ENCODE peak calls at places on chromosome 3, in six cellular contexts. One of them, this sample, is unnamed.
A peak's percentile ranks its signal among the peaks of the same experiment; 100 is the strongest.

GRCh38 chr3:45994661-45995369 is 809 bp downstream of the FYCO1 start:
- DNase-seq in upper lobe of left lung: no peak
- DNase-seq in A549: no peak
- DNase-seq in K562: peak; percentile 76
- DNase-seq in tibial nerve: no peak
- DNase-seq in SK-N-SH: peak; percentile 59
- DNase-seq in this sample: no peak

GRCh38 chr3:23740517-23741402 is 65.0 kb upstream of the UBE2E1 start:
- DNase-seq in upper lobe of left lung: no peak
- DNase-seq in A549: peak; percentile 95
- DNase-seq in K562: no peak
- DNase-seq in tibial nerve: no peak
- DNase-seq in SK-N-SH: no peak
- DNase-seq in this sample: no peak

GRCh38 chr3:107975529-107976203 is 115.2 kb downstream of the CD47 start:
- DNase-seq in upper lobe of left lung: no peak
- DNase-seq in A549: no peak
- DNase-seq in K562: no peak
- DNase-seq in tibial nerve: no peak
- DNase-seq in SK-N-SH: no peak
- DNase-seq in this sample: no peak

GRCh38 chr3:53513556-53514190 is 19.3 kb downstream of the CACNA1D start:
- DNase-seq in upper lobe of left lung: no peak
- DNase-seq in A549: peak; percentile 36
- DNase-seq in K562: no peak
- DNase-seq in tibial nerve: no peak
- DNase-seq in SK-N-SH: no peak
- DNase-seq in this sample: no peak

GRCh38 chr3:8840556-8840955 is 71.1 kb upstream of the OXTR start:
- DNase-seq in upper lobe of left lung: no peak
- DNase-seq in A549: peak; percentile 45
- DNase-seq in K562: no peak
- DNase-seq in tibial nerve: no peak
- DNase-seq in SK-N-SH: no peak
- DNase-seq in this sample: no peak

GRCh38 chr3:150238995-150239612 is 169.0 kb upstream of the TSC22D2 start:
- DNase-seq in upper lobe of left lung: no peak
- DNase-seq in A549: peak; percentile 68
- DNase-seq in K562: no peak
- DNase-seq in tibial nerve: no peak
- DNase-seq in SK-N-SH: no peak
- DNase-seq in this sample: no peak

GRCh38 chr3:183937601-183938286 is 53.1 kb upstream of the PARL start:
- DNase-seq in upper lobe of left lung: no peak
- DNase-seq in A549: no peak
- DNase-seq in K562: no peak
- DNase-seq in tibial nerve: no peak
- DNase-seq in SK-N-SH: no peak
- DNase-seq in this sample: no peak

GRCh38 chr3:13079510-13079909 is 6.3 kb upstream of the IQSEC1 start:
- DNase-seq in upper lobe of left lung: no peak
- DNase-seq in A549: no peak
- DNase-seq in K562: no peak
- DNase-seq in tibial nerve: no peak
- DNase-seq in SK-N-SH: no peak
- DNase-seq in this sample: no peak

GRCh38 chr3:187139126-187139894 is at the start of gene RPL39L:
- DNase-seq in upper lobe of left lung: peak; percentile 97
- DNase-seq in A549: peak; percentile 87
- DNase-seq in K562: peak; percentile 95
- DNase-seq in tibial nerve: peak; percentile 67
- DNase-seq in SK-N-SH: peak; percentile 96
- DNase-seq in this sample: peak; percentile 64

GRCh38 chr3:9124725-9125124 is 124.7 kb downstream of the SRGAP3 start:
- DNase-seq in upper lobe of left lung: peak; percentile 49
- DNase-seq in A549: no peak
- DNase-seq in K562: no peak
- DNase-seq in tibial nerve: no peak
- DNase-seq in SK-N-SH: no peak
- DNase-seq in this sample: no peak

GRCh38 chr3:168615489-168616020 is 519.8 kb upstream of the GOLIM4 start:
- DNase-seq in upper lobe of left lung: no peak
- DNase-seq in A549: no peak
- DNase-seq in K562: no peak
- DNase-seq in tibial nerve: no peak
- DNase-seq in SK-N-SH: no peak
- DNase-seq in this sample: no peak

DNA sequence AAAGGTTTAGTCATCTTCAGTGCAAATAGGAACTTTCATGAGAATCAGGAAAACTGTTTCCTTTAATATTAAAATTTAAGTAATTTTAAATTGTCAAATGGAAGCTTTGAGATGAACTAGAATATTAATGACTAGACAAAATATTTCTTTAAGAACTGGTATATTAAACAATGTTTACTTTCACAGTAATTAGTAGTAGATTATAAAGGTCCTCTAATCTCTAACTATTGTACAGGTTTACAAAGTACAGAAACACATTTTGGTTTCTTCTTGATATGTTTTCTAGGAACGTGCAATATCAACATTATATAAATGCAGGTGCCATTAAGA is 138.9 kb downstream of the CLASP2 start:
- DNase-seq in upper lobe of left lung: no peak
- DNase-seq in A549: no peak
- DNase-seq in K562: no peak
- DNase-seq in tibial nerve: no peak
- DNase-seq in SK-N-SH: no peak
- DNase-seq in this sample: no peak
- TF ChIP-seq CTCF in upper lobe of left lung: no peak
- TF ChIP-seq CTCF in A549: no peak
- TF ChIP-seq CTCF in K562: no peak
- TF ChIP-seq CTCF in tibial nerve: no peak
- TF ChIP-seq CTCF in SK-N-SH: no peak
- TF ChIP-seq CTCF in this sample: no peak

GRCh38 chr3:36909666-36910065 is 35.2 kb downstream of the TRANK1 start:
- DNase-seq in upper lobe of left lung: no peak
- DNase-seq in A549: no peak
- DNase-seq in K562: no peak
- DNase-seq in tibial nerve: no peak
- DNase-seq in SK-N-SH: no peak
- DNase-seq in this sample: no peak

GRCh38 chr3:36909181-36909580 is 35.7 kb downstream of the TRANK1 start:
- DNase-seq in upper lobe of left lung: no peak
- DNase-seq in A549: no peak
- DNase-seq in K562: no peak
- DNase-seq in tibial nerve: no peak
- DNase-seq in SK-N-SH: no peak
- DNase-seq in this sample: no peak

GRCh38 chr3:36907911-36908646 is 36.8 kb downstream of the TRANK1 start:
- DNase-seq in upper lobe of left lung: no peak
- DNase-seq in A549: peak; percentile 66
- DNase-seq in K562: no peak
- DNase-seq in tibial nerve: peak; percentile 22
- DNase-seq in SK-N-SH: no peak
- DNase-seq in this sample: peak; percentile 46

GRCh38 chr3:36908647-36909180 is 36.1 kb downstream of the TRANK1 start:
- DNase-seq in upper lobe of left lung: no peak
- DNase-seq in A549: no peak
- DNase-seq in K562: no peak
- DNase-seq in tibial nerve: no peak
- DNase-seq in SK-N-SH: no peak
- DNase-seq in this sample: no peak

DNA sequence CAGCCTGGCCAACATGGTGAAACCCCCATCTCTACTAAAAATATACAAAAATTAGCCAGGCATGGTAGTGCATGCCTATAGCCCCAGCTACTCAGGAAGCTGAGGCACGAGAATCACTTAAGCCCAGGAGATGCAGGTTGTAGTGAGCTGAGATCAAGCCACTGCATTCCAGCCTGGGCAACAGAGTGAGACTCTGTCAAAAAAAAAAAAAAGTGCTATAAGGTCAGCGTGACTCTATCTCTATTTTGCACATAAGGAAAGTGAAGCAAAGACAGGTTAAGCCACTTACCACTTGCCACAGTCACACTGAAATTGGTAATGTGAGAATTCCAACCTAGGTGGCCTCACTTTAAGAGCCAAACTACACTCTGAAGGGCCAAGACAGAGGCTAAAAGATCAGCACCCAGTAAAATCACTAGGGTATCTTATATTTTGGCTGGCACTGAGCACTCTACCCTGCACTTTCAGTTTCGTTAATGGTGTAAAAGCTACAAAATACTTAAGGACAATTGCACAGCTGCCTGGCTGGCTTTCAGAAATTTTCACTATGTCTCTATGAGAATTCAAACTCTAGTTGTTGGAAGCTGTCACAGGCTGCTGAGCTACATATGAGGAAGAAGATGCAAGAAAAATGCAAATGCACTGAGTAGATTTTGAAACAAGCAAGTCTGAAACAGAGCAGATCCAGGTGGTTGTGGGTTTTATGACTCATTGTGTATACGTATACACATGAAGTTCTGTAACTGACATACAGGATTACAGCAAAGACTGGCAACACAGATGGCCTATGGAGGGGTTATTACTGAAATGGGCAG is 32.7 kb downstream of the TRANK1 start:
- DNase-seq in upper lobe of left lung: no peak
- DNase-seq in A549: peak; percentile 33
- DNase-seq in K562: no peak
- DNase-seq in tibial nerve: no peak
- DNase-seq in SK-N-SH: no peak
- DNase-seq in this sample: no peak
- H3K4me1 ChIP-seq in upper lobe of left lung: peaks cover 32% of the 10 kb centered on the region
- H3K4me1 ChIP-seq in A549: peaks cover 20% of the 10 kb centered on the region
- H3K4me1 ChIP-seq in K562: peaks cover 26% of the 10 kb centered on the region
- H3K4me1 ChIP-seq in tibial nerve: no peaks in the 10 kb centered on the region
- H3K4me1 ChIP-seq in SK-N-SH: peaks cover 11% of the 10 kb centered on the region
- H3K4me1 ChIP-seq in this sample: peaks cover 6% of the 10 kb centered on the region

GRCh38 chr3:127762077-127762786 is 60.1 kb downstream of the MGLL start:
- DNase-seq in upper lobe of left lung: no peak
- DNase-seq in A549: no peak
- DNase-seq in K562: no peak
- DNase-seq in tibial nerve: no peak
- DNase-seq in SK-N-SH: no peak
- DNase-seq in this sample: peak; percentile 44
- TF ChIP-seq EP300 in upper lobe of left lung: no peak
- TF ChIP-seq EP300 in A549: no peak
- TF ChIP-seq EP300 in K562: no peak
- TF ChIP-seq EP300 in tibial nerve: no peak
- TF ChIP-seq EP300 in SK-N-SH: no peak
- TF ChIP-seq EP300 in this sample: no peak

DNA sequence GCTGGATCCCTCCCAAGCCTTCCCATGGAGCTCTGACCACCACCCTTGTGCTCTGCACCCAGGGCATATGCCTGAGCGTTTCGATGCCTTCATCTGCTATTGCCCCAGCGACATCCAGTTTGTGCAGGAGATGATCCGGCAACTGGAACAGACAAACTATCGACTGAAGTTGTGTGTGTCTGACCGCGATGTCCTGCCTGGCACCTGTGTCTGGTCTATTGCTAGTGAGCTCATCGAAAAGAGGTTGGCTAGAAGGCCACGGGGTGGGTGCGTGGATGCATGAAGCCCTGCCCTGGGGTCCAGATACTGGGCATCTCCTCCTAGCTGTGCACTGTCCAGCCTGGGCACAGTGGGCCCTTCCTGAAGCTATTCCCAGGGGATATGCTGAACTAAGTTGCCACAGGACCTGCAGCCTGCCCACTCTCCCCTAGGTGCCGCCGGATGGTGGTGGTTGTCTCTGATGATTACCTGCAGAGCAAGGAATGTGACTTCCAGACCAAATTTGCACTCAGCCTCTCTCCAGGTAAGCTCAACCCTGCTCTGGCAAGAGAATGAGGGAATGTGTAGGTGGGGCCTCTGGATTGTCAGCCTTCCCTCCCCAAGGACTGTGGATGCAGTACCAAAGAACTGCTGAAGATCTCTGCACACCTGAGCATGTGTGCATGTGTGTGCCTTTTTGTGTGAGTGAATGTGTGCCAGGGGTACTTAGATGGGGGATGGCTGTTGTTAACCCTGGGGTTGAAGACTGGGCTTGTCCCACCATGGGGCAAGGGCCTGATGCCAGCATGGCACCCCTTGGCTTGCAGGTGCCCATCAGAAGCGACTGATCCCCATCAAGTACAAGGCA is 2.1 kb downstream of the MYD88 start:
- DNase-seq in upper lobe of left lung: no peak
- DNase-seq in A549: no peak
- DNase-seq in K562: no peak
- DNase-seq in tibial nerve: no peak
- DNase-seq in SK-N-SH: no peak
- DNase-seq in this sample: no peak
- TF ChIP-seq CTCF in upper lobe of left lung: no peak
- TF ChIP-seq CTCF in A549: no peak
- TF ChIP-seq CTCF in K562: no peak
- TF ChIP-seq CTCF in tibial nerve: no peak
- TF ChIP-seq CTCF in SK-N-SH: no peak
- TF ChIP-seq CTCF in this sample: no peak

DNA sequence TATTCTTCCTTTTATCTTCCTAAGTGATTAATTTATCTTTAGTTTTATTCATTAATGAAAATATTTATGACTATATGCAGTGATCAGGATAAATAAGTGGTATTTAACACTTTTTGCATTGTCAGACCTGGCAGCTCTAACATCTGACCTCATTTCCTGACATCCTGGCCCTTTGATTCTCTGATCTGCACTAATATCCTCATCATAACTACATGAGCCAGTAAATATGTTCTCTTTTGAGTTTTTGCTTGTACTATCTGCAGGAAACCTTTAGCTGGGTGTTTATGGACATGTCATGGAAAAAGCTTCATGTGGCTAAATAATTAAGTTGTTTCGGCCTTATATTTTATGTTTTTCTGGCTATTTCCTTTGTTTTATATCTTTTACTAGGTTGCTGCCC is 10.5 kb downstream of the NKTR start:
- DNase-seq in upper lobe of left lung: no peak
- DNase-seq in A549: no peak
- DNase-seq in K562: no peak
- DNase-seq in tibial nerve: no peak
- DNase-seq in SK-N-SH: no peak
- DNase-seq in this sample: no peak
- H3K4me1 ChIP-seq in upper lobe of left lung: peaks cover 42% of the 10 kb centered on the region
- H3K4me1 ChIP-seq in A549: peaks cover 15% of the 10 kb centered on the region
- H3K4me1 ChIP-seq in K562: peaks cover 10% of the 10 kb centered on the region
- H3K4me1 ChIP-seq in tibial nerve: peaks cover 14% of the 10 kb centered on the region
- H3K4me1 ChIP-seq in SK-N-SH: no peaks in the 10 kb centered on the region
- H3K4me1 ChIP-seq in this sample: no peaks in the 10 kb centered on the region

GRCh38 chr3:118466795-118467330 is 567.8 kb downstream of the IGSF11 start:
- DNase-seq in upper lobe of left lung: no peak
- DNase-seq in A549: no peak
- DNase-seq in K562: no peak
- DNase-seq in tibial nerve: no peak
- DNase-seq in SK-N-SH: no peak
- DNase-seq in this sample: no peak
- TF ChIP-seq EP300 in upper lobe of left lung: no peak
- TF ChIP-seq EP300 in A549: no peak
- TF ChIP-seq EP300 in K562: no peak
- TF ChIP-seq EP300 in tibial nerve: no peak
- TF ChIP-seq EP300 in SK-N-SH: no peak
- TF ChIP-seq EP300 in this sample: no peak

This sample was measured in ovary.